ENCODE peak calls at places on chromosomes 4 and X, in eight cellular contexts. One of them, this sample, is unnamed.

GRCh38 chrX:129769467-129770154 is 10.1 kb upstream of the SASH3 start:
- DNase-seq in heart right ventricle: no peak
- DNase-seq in fibroblast of lung: peak; percentile 6
- DNase-seq in cardiac muscle cell: no peak
- DNase-seq in lower lobe of right lung: no peak
- DNase-seq in upper lobe of right lung: no peak
- DNase-seq in neural progenitor cell: peak; percentile 11
- DNase-seq in A549: no peak
- DNase-seq in this sample: no peak

GRCh38 chr4:24395937-24396336 is 188.4 kb downstream of the DHX15 start:
- DNase-seq in heart right ventricle: no peak
- DNase-seq in cardiac muscle cell: no peak
- DNase-seq in upper lobe of right lung: no peak
- DNase-seq in lower lobe of right lung: no peak
- DNase-seq in neural progenitor cell: no peak
- DNase-seq in A549: no peak
- DNase-seq in fibroblast of lung: no peak
- DNase-seq in this sample: no peak

GRCh38 chr4:134139188-134139587 is 62.4 kb downstream of the PABPC4L start:
- DNase-seq in cardiac muscle cell: no peak
- DNase-seq in heart right ventricle: no peak
- DNase-seq in lower lobe of right lung: no peak
- DNase-seq in upper lobe of right lung: no peak
- DNase-seq in fibroblast of lung: no peak
- DNase-seq in neural progenitor cell: no peak
- DNase-seq in A549: no peak
- DNase-seq in this sample: no peak

GRCh38 chr4:69617083-69617694 is 22.3 kb downstream of the UGT2A2 start:
- DNase-seq in heart right ventricle: no peak
- DNase-seq in fibroblast of lung: peak; percentile 51
- DNase-seq in upper lobe of right lung: no peak
- DNase-seq in neural progenitor cell: peak; percentile 65
- DNase-seq in A549: peak; percentile 61
- DNase-seq in cardiac muscle cell: peak; percentile 53
- DNase-seq in lower lobe of right lung: no peak
- DNase-seq in this sample: peak; percentile 38

GRCh38 chr4:20624783-20625364 is 75.4 kb upstream of the PACRGL start:
- DNase-seq in lower lobe of right lung: no peak
- DNase-seq in neural progenitor cell: no peak
- DNase-seq in heart right ventricle: no peak
- DNase-seq in upper lobe of right lung: no peak
- DNase-seq in cardiac muscle cell: peak; percentile 52
- DNase-seq in fibroblast of lung: peak; percentile 49
- DNase-seq in A549: no peak
- DNase-seq in this sample: peak; percentile 64

GRCh38 chr4:52173470-52174055 is 122.5 kb downstream of the SPATA18 start:
- DNase-seq in upper lobe of right lung: no peak
- DNase-seq in lower lobe of right lung: no peak
- DNase-seq in neural progenitor cell: no peak
- DNase-seq in cardiac muscle cell: peak; percentile 66
- DNase-seq in A549: no peak
- DNase-seq in heart right ventricle: peak; percentile 50
- DNase-seq in fibroblast of lung: no peak
- DNase-seq in this sample: no peak

GRCh38 chr4:185903205-185903604 is 91.2 kb upstream of the SORBS2 start:
- DNase-seq in cardiac muscle cell: no peak
- DNase-seq in fibroblast of lung: no peak
- DNase-seq in A549: no peak
- DNase-seq in upper lobe of right lung: no peak
- DNase-seq in heart right ventricle: no peak
- DNase-seq in lower lobe of right lung: no peak
- DNase-seq in neural progenitor cell: no peak
- DNase-seq in this sample: peak; percentile 44

GRCh38 chr4:33425916-33426315 is 2705.7 kb downstream of the PCDH7 start:
- DNase-seq in heart right ventricle: no peak
- DNase-seq in upper lobe of right lung: no peak
- DNase-seq in A549: no peak
- DNase-seq in cardiac muscle cell: no peak
- DNase-seq in neural progenitor cell: no peak
- DNase-seq in lower lobe of right lung: no peak
- DNase-seq in fibroblast of lung: no peak
- DNase-seq in this sample: no peak

GRCh38 chr4:128876194-128876593 is 66.7 kb downstream of the JADE1 start:
- DNase-seq in upper lobe of right lung: no peak
- DNase-seq in cardiac muscle cell: no peak
- DNase-seq in fibroblast of lung: no peak
- DNase-seq in neural progenitor cell: no peak
- DNase-seq in heart right ventricle: no peak
- DNase-seq in A549: no peak
- DNase-seq in lower lobe of right lung: no peak
- DNase-seq in this sample: no peak

GRCh38 chrX:129040124-129040523 is 483.2 kb downstream of the SMARCA1 start:
- DNase-seq in A549: no peak
- DNase-seq in neural progenitor cell: no peak
- DNase-seq in fibroblast of lung: no peak
- DNase-seq in upper lobe of right lung: no peak
- DNase-seq in lower lobe of right lung: no peak
- DNase-seq in cardiac muscle cell: no peak
- DNase-seq in heart right ventricle: no peak
- DNase-seq in this sample: no peak

GRCh38 chrX:1390621-1391369 is 1.1 kb downstream of the SLC25A6 start:
- DNase-seq in fibroblast of lung: no peak
- DNase-seq in lower lobe of right lung: peak; percentile 47
- DNase-seq in heart right ventricle: no peak
- DNase-seq in cardiac muscle cell: no peak
- DNase-seq in upper lobe of right lung: peak; percentile 58
- DNase-seq in neural progenitor cell: peak; percentile 36
- DNase-seq in A549: no peak
- DNase-seq in this sample: no peak

GRCh38 chrX:129585143-129585542 is 45.1 kb downstream of the OCRL start:
- DNase-seq in A549: no peak
- DNase-seq in cardiac muscle cell: no peak
- DNase-seq in neural progenitor cell: no peak
- DNase-seq in lower lobe of right lung: no peak
- DNase-seq in fibroblast of lung: no peak
- DNase-seq in heart right ventricle: no peak
- DNase-seq in upper lobe of right lung: no peak
- DNase-seq in this sample: no peak

GRCh38 chr4:1177274-1178141 is 5.1 kb upstream of the SPON2 start:
- DNase-seq in A549: no peak
- DNase-seq in fibroblast of lung: peak; percentile 73
- DNase-seq in lower lobe of right lung: no peak
- DNase-seq in upper lobe of right lung: no peak
- DNase-seq in cardiac muscle cell: no peak
- DNase-seq in heart right ventricle: peak; percentile 48
- DNase-seq in neural progenitor cell: no peak
- DNase-seq in this sample: peak; percentile 51

GRCh38 chrX:40281341-40282005 is 183.7 kb upstream of the BCOR start:
- DNase-seq in cardiac muscle cell: no peak
- DNase-seq in fibroblast of lung: no peak
- DNase-seq in heart right ventricle: no peak
- DNase-seq in lower lobe of right lung: no peak
- DNase-seq in neural progenitor cell: no peak
- DNase-seq in A549: no peak
- DNase-seq in upper lobe of right lung: no peak
- DNase-seq in this sample: no peak

GRCh38 chrX:28920554-28920953 is 333.3 kb downstream of the IL1RAPL1 start:
- DNase-seq in neural progenitor cell: no peak
- DNase-seq in A549: no peak
- DNase-seq in upper lobe of right lung: no peak
- DNase-seq in fibroblast of lung: peak; percentile 22
- DNase-seq in heart right ventricle: no peak
- DNase-seq in cardiac muscle cell: no peak
- DNase-seq in lower lobe of right lung: no peak
- DNase-seq in this sample: no peak

GRCh38 chr4:42048394-42048793 is 58.1 kb downstream of the SLC30A9 start:
- DNase-seq in heart right ventricle: no peak
- DNase-seq in neural progenitor cell: no peak
- DNase-seq in A549: peak; percentile 66
- DNase-seq in cardiac muscle cell: peak; percentile 68
- DNase-seq in fibroblast of lung: peak; percentile 85
- DNase-seq in lower lobe of right lung: no peak
- DNase-seq in upper lobe of right lung: no peak
- DNase-seq in this sample: peak; percentile 10

GRCh38 chr4:159451006-159451405 is 348.1 kb downstream of the RAPGEF2 start:
- DNase-seq in heart right ventricle: no peak
- DNase-seq in fibroblast of lung: peak; percentile 48
- DNase-seq in upper lobe of right lung: no peak
- DNase-seq in cardiac muscle cell: no peak
- DNase-seq in A549: no peak
- DNase-seq in neural progenitor cell: no peak
- DNase-seq in lower lobe of right lung: no peak
- DNase-seq in this sample: no peak

GRCh38 chr4:159460408-159460807 is 357.5 kb downstream of the RAPGEF2 start:
- DNase-seq in lower lobe of right lung: no peak
- DNase-seq in neural progenitor cell: no peak
- DNase-seq in upper lobe of right lung: no peak
- DNase-seq in heart right ventricle: no peak
- DNase-seq in A549: no peak
- DNase-seq in cardiac muscle cell: no peak
- DNase-seq in fibroblast of lung: peak; percentile 39
- DNase-seq in this sample: no peak

DNA sequence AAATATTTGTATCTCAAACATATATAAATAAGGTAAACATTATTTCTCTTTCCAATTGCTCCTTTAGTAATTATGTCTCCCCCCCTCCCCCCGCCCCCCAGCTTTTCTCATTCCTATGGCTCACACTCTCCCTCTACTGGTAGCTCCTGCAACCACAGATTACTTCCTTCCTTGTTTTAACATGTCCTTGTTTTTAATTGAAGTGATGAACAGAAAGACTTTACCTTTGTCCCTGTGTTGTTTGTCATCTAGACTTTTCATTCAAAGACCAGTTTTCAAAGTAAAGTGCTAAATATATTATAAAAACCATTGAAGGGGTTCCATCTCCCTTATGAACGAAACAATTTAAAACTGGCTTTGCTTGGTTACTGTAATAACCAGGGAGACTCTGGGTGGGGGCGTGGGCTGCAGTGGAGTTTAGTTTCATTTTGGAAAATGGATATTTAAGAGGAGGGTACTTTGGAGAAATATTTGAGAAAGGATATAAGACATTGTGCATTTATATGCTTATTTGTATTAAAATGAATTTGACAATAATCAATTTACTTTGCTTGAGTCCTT is 352.9 kb downstream of the RAPGEF2 start:
- DNase-seq in heart right ventricle: no peak
- DNase-seq in A549: peak; percentile 51
- DNase-seq in neural progenitor cell: peak; percentile 56
- DNase-seq in lower lobe of right lung: no peak
- DNase-seq in cardiac muscle cell: peak; percentile 61
- DNase-seq in fibroblast of lung: peak; percentile 48
- DNase-seq in upper lobe of right lung: no peak
- DNase-seq in this sample: peak; percentile 76
- TF ChIP-seq CTCF in heart right ventricle: peak; percentile 66
- TF ChIP-seq CTCF in A549: peak; percentile 49
- TF ChIP-seq CTCF in neural progenitor cell: peak; percentile 73
- TF ChIP-seq CTCF in lower lobe of right lung: peak; percentile 55
- TF ChIP-seq CTCF in cardiac muscle cell: peak; percentile 89
- TF ChIP-seq CTCF in fibroblast of lung: peak; percentile 83
- TF ChIP-seq CTCF in upper lobe of right lung: peak; percentile 59
- TF ChIP-seq CTCF in this sample: peak; percentile 88

DNA sequence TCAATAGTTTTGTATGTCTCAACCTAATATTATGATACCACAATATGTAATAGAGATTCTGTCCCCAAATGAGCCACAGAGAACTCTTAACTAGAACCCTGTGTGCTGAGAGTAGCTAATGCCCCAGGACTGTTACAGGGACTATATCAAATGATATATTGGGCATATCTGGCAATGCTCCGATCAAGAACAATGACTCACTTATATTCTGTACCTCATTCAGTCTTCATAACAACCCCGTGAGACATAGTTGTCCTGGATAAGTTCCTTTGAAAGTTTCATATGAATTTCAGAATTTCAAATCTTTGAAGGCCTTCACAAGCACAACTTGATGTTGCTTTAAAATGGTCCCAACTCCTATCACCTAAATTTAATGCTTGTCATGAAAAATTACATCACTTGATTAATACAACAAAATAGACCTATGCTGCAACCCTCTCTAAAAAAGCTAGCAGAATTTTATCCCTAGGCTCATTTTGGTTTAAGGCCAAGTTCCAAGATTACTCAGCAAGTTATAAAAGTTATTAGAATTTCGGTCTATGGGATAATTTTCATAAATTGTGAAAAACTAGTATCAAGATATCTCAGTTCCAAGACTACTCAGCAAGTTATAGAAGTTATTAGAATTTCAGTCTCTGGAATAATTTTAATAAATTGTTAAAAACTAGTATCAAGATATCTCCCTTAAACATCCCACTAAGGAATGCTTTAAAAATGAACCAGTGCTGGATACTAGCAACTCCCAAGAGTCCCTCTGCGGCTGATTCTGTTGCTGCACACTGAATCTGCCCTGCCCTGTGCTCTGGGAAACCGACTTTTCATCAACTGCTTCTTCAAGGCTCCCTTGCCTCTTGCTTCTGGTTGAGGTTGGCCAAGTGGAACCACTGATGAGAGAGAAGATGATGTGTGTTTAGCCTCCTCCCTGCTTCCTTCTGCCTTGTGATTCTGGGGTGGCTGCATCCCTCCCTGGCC is 6.0 kb upstream of the ANXA3 start:
- DNase-seq in heart right ventricle: no peak
- DNase-seq in lower lobe of right lung: no peak
- DNase-seq in neural progenitor cell: no peak
- DNase-seq in A549: no peak
- DNase-seq in cardiac muscle cell: peak; percentile 58
- DNase-seq in fibroblast of lung: peak; percentile 66
- DNase-seq in upper lobe of right lung: no peak
- DNase-seq in this sample: no peak
- H3K27ac ChIP-seq in heart right ventricle: no peak overlapping the region
- H3K27ac ChIP-seq in lower lobe of right lung: peak overlapping the region; percentile 28
- H3K27ac ChIP-seq in neural progenitor cell: no peak overlapping the region
- H3K27ac ChIP-seq in A549: peak overlapping the region; percentile 73
- H3K27ac ChIP-seq in cardiac muscle cell: no peak overlapping the region
- H3K27ac ChIP-seq in fibroblast of lung: no peak overlapping the region
- H3K27ac ChIP-seq in upper lobe of right lung: no peak overlapping the region
- H3K27ac ChIP-seq in this sample: no peak overlapping the region

DNA sequence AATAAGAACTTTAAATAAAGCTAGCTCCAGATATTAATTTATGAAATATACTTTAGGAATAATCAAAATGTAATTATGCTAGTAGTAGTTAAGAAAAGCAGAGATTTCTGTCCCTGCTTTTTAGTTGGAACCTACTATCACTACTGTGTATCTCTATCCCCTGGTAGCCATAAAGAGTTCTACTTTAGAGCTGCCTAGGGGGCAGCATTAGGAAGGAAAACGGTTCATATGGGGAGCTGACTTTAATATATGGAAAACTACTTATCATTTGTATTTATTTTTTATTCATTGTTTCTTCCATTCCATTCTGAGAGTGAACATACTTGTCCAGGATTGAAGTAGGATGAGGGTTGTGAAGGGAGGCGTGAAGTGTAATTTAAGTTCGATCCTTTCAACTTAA is 40.9 kb downstream of the CPEB2 start:
- DNase-seq in heart right ventricle: no peak
- DNase-seq in neural progenitor cell: peak; percentile 9
- DNase-seq in fibroblast of lung: no peak
- DNase-seq in lower lobe of right lung: no peak
- DNase-seq in upper lobe of right lung: no peak
- DNase-seq in cardiac muscle cell: peak; percentile 18
- DNase-seq in A549: peak; percentile 7
- DNase-seq in this sample: no peak
- TF ChIP-seq CTCF in heart right ventricle: no peak
- TF ChIP-seq CTCF in neural progenitor cell: peak; percentile 38
- TF ChIP-seq CTCF in fibroblast of lung: peak; percentile 29
- TF ChIP-seq CTCF in lower lobe of right lung: no peak
- TF ChIP-seq CTCF in upper lobe of right lung: no peak
- TF ChIP-seq CTCF in cardiac muscle cell: peak; percentile 31
- TF ChIP-seq CTCF in A549: peak; percentile 29
- TF ChIP-seq CTCF in this sample: no peak

GRCh38 chr4:61274286-61274685 is 74.2 kb downstream of the ADGRL3 start:
- DNase-seq in heart right ventricle: no peak
- DNase-seq in cardiac muscle cell: no peak
- DNase-seq in A549: no peak
- DNase-seq in fibroblast of lung: no peak
- DNase-seq in upper lobe of right lung: no peak
- DNase-seq in lower lobe of right lung: no peak
- DNase-seq in neural progenitor cell: no peak
- DNase-seq in this sample: no peak
- H3K27ac ChIP-seq in heart right ventricle: no peak overlapping the region
- H3K27ac ChIP-seq in cardiac muscle cell: no peak overlapping the region
- H3K27ac ChIP-seq in A549: no peak overlapping the region
- H3K27ac ChIP-seq in fibroblast of lung: no peak overlapping the region
- H3K27ac ChIP-seq in upper lobe of right lung: no peak overlapping the region
- H3K27ac ChIP-seq in lower lobe of right lung: no peak overlapping the region
- H3K27ac ChIP-seq in neural progenitor cell: no peak overlapping the region
- H3K27ac ChIP-seq in this sample: no peak overlapping the region